ENCODE peak calls at places on chromosomes 5 and 9, in seven cellular contexts. Z is mesenchymal stem cell, O is IMR-90, T is mesendoderm, E is H9, Y is H1, D is trophoblast cell. Q is an unnamed sample.
A peak's percentile ranks its signal among the peaks of the same experiment; 100 is the strongest.

GRCh38 chr9:17906841-17907779 is 328.2 kb downstream of the SH3GL2 start:
- DNase-seq in Z (no peak), O (no peak), T (peak; percentile 60), E (peak; percentile 61), Y (peak; percentile 76), D (no peak), Q (peak; percentile 42)

GRCh38 chr5:148104226-148104625 is 40.4 kb downstream of the SPINK5 start:
- DNase-seq in Z (no peak), O (no peak), T (no peak), E (no peak), Y (no peak), D (no peak), Q (no peak)

GRCh38 chr5:66134407-66134843 is 9.7 kb upstream of the SREK1 start:
- DNase-seq in Z (no peak), O (peak; percentile 9), T (no peak), E (no peak), Y (no peak), D (no peak), Q (no peak)

GRCh38 chr5:74889523-74890105 is 23.4 kb upstream of the FAM169A start:
- DNase-seq in Z (no peak), O (no peak), T (no peak), E (no peak), Y (no peak), D (no peak), Q (no peak)

GRCh38 chr9:72526901-72527800 is 5.7 kb downstream of the TMC1 start:
- DNase-seq in Z (peak; percentile 97), O (peak; percentile 93), T (peak; percentile 92), E (peak; percentile 82), Y (peak; percentile 59), D (peak; percentile 61), Q (peak; percentile 62)

GRCh38 chr9:98518556-98518955 is 190.2 kb downstream of the GABBR2 start:
- DNase-seq in Z (no peak), O (no peak), T (no peak), E (peak; percentile 20), Y (no peak), D (no peak), Q (no peak)

GRCh38 chr9:3682186-3682585 is 156.4 kb upstream of the RFX3 start:
- DNase-seq in Z (no peak), O (no peak), T (no peak), E (no peak), Y (no peak), D (no peak), Q (no peak)

GRCh38 chr5:103487253-103487652 is 75.3 kb downstream of the NUDT12 start:
- DNase-seq in Z (peak; percentile 96), O (peak; percentile 12), T (no peak), E (no peak), Y (no peak), D (no peak), Q (no peak)

GRCh38 chr9:116756995-116757394 is 69.9 kb downstream of the TRIM32 start:
- DNase-seq in Z (no peak), O (no peak), T (peak; percentile 85), E (no peak), Y (no peak), D (no peak), Q (no peak)

GRCh38 chr5:88883059-88883565 is at the start of gene MEF2C:
- DNase-seq in Z (peak; percentile 91), O (peak; percentile 81), T (peak; percentile 54), E (peak; percentile 55), Y (peak; percentile 62), D (peak; percentile 54), Q (peak; percentile 63)

GRCh38 chr5:142874537-142874936 is 104.4 kb downstream of the ARHGAP26 start:
- DNase-seq in Z (no peak), O (no peak), T (no peak), E (no peak), Y (no peak), D (no peak), Q (no peak)

GRCh38 chr5:140025736-140026135 is 17.4 kb downstream of the NRG2 start:
- DNase-seq in Z (peak; percentile 18), O (no peak), T (no peak), E (no peak), Y (no peak), D (no peak), Q (no peak)

GRCh38 chr5:170475269-170476000 is 28.4 kb upstream of the KCNIP1 start:
- DNase-seq in Z (no peak), O (no peak), T (no peak), E (peak; percentile 15), Y (no peak), D (no peak), Q (peak; percentile 14)

GRCh38 chr9:15357050-15357653 is 50.1 kb upstream of the TTC39B start:
- DNase-seq in Z (no peak), O (no peak), T (peak; percentile 85), E (peak; percentile 71), Y (peak; percentile 57), D (no peak), Q (no peak)

GRCh38 chr5:143652104-143652700 is 159.8 kb upstream of the HMHB1 start:
- DNase-seq in Z (peak; percentile 16), O (peak; percentile 16), T (no peak), E (no peak), Y (no peak), D (no peak), Q (no peak)

GRCh38 chr5:59773286-59773685 is 120.2 kb downstream of the PDE4D start:
- DNase-seq in Z (no peak), O (no peak), T (peak; percentile 48), E (no peak), Y (no peak), D (no peak), Q (no peak)

GRCh38 chr5:107395632-107396350 is 274.9 kb downstream of the EFNA5 start:
- DNase-seq in Z (no peak), O (no peak), T (no peak), E (no peak), Y (no peak), D (no peak), Q (no peak)

GRCh38 chr5:131364507-131365050 is 100.7 kb downstream of the CDC42SE2 start:
- DNase-seq in Z (no peak), O (no peak), T (no peak), E (no peak), Y (no peak), D (no peak), Q (no peak)

GRCh38 chr5:102617857-102618187 is 119.0 kb upstream of the SLCO6A1 start:
- DNase-seq in Z (peak; percentile 73), O (no peak), T (no peak), E (no peak), Y (no peak), D (no peak), Q (no peak)

GRCh38 chr5:370311-370958 is 48.9 kb downstream of the AHRR start:
- DNase-seq in Z (no peak), O (no peak), T (no peak), E (peak; percentile 17), Y (peak; percentile 32), D (no peak), Q (no peak)

GRCh38 chr5:168324864-168325615 is 33.6 kb downstream of the WWC1 start:
- DNase-seq in Z (no peak), O (no peak), T (peak; percentile 61), E (no peak), Y (no peak), D (peak; percentile 97), Q (no peak)

GRCh38 chr5:148343603-148344230 is 8.4 kb downstream of the SPINK9 start:
- DNase-seq in Z (no peak), O (no peak), T (no peak), E (no peak), Y (no peak), D (no peak), Q (no peak)

GRCh38 chr9:137295313-137296213 is 6.5 kb downstream of the NRARP start:
- DNase-seq in Z (no peak), O (no peak), T (no peak), E (peak; percentile 66), Y (peak; percentile 90), D (peak; percentile 27), Q (peak; percentile 62)

GRCh38 chr5:135467051-135467625 is 15.0 kb upstream of the TIFAB start:
- DNase-seq in Z (no peak), O (no peak), T (no peak), E (no peak), Y (no peak), D (no peak), Q (no peak)
- H2BK5ac ChIP-seq in Z (no peak overlapping the region), O (no peak overlapping the region), T (no peak overlapping the region), E (no peak overlapping the region), Y (no peak overlapping the region), D (no peak overlapping the region), Q (no peak overlapping the region)

GRCh38 chr5:35335752-35336151 is 105.5 kb upstream of the PRLR start:
- DNase-seq in Z (no peak), O (no peak), T (no peak), E (no peak), Y (no peak), D (no peak), Q (no peak)

GRCh38 chr5:35333366-35333765 is 103.1 kb upstream of the PRLR start:
- DNase-seq in Z (no peak), O (no peak), T (no peak), E (no peak), Y (no peak), D (no peak), Q (no peak)

GRCh38 chr5:35331941-35332340 is 101.7 kb upstream of the PRLR start:
- DNase-seq in Z (no peak), O (no peak), T (no peak), E (no peak), Y (no peak), D (no peak), Q (no peak)

GRCh38 chr5:35337332-35338168 is 107.3 kb upstream of the PRLR start:
- DNase-seq in Z (no peak), O (no peak), T (peak; percentile 98), E (peak; percentile 31), Y (no peak), D (peak; percentile 47), Q (no peak)

GRCh38 chr5:35332551-35332950 is 102.3 kb upstream of the PRLR start:
- DNase-seq in Z (no peak), O (no peak), T (no peak), E (no peak), Y (no peak), D (no peak), Q (no peak)
- H2BK5ac ChIP-seq in Z (no peak overlapping the region), O (no peak overlapping the region), T (no peak overlapping the region), E (no peak overlapping the region), Y (no peak overlapping the region), D (no peak overlapping the region), Q (no peak overlapping the region)

DNA sequence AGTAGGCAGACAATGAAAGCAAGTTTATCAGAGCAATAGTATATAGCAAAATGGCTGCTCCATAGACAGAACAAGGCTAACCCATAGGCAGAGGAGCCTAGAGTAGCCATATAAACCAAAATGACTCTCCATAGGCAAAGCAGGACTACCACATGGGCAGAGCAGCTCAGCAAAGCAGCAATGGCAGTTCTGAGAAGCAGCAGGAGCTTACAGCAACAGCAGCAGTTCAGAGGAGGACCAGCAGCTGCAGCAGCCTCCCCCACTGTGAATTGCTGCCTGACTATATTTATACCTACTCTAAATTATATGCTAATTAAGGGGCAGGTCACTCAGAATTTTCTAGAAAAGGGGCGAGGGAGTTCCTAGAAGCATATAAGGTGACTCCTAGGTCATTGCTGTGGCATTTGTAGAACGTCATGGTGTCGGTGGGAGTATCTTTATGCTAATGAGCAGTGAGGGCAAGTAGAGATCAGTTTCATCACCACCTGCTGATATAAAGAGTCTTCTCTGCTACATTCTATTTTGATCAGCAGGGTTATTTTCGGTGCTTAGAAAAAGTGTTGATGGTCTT is 1115.5 kb downstream of the DTWD2 start:
- DNase-seq in Z (no peak), O (no peak), T (peak; percentile 39), E (peak; percentile 25), Y (no peak), D (no peak), Q (no peak)
- H2BK5ac ChIP-seq in Z (no peak overlapping the region), O (no peak overlapping the region), T (no peak overlapping the region), E (no peak overlapping the region), Y (no peak overlapping the region), D (no peak overlapping the region), Q (no peak overlapping the region)

GRCh38 chr9:24712190-24712589 is 166.5 kb upstream of the IZUMO3 start:
- DNase-seq in Z (no peak), O (no peak), T (no peak), E (no peak), Y (no peak), D (no peak), Q (no peak)

GRCh38 chr9:24708808-24709207 is 163.1 kb upstream of the IZUMO3 start:
- DNase-seq in Z (no peak), O (no peak), T (no peak), E (no peak), Y (no peak), D (no peak), Q (no peak)
- H2BK5ac ChIP-seq in Z (no peak overlapping the region), O (no peak overlapping the region), T (no peak overlapping the region), E (no peak overlapping the region), Y (no peak overlapping the region), D (no peak overlapping the region), Q (no peak overlapping the region)

Q was measured in neuronal stem cell.